ENCODE peak calls at places on chromosome 7, in nine cellular contexts. V is left lobe of liver; I is nucleus accumbens; D is GF-D8; N is GM12891; Y is stimulated activated naive B cell treated with anti-CD40 and anti-IgM and Interleukin-4, amounts not matched to agents 10 μg/mL and 1 μg/mL and 100 μg/mL, for 72 hours; C is CD4-positive, CD25-positive, alpha-beta regulatory T cell; W is hepatic stellate cell; B is fibroblast of lung. L is an unnamed sample.

GRCh38 chr7:28862876-28863275 is 95.3 kb downstream of the TRIL start:
- DNase-seq in V (no peak), I (no peak), D (no peak), N (no peak), Y (no peak), C (no peak), W (no peak), B (peak; percentile 8), L (no peak)

GRCh38 chr7:134562136-134562535 is 13.2 kb downstream of the AKR1B15 start:
- DNase-seq in V (no peak), I (no peak), D (no peak), N (no peak), Y (no peak), C (peak; percentile 14), W (no peak), B (peak; percentile 61), L (no peak)

GRCh38 chr7:50838675-50839377 is 56.1 kb upstream of the GRB10 start:
- DNase-seq in V (no peak), I (no peak), D (no peak), N (no peak), Y (no peak), C (no peak), W (peak; percentile 40), B (peak; percentile 66), L (no peak)

GRCh38 chr7:105849122-105849855 is 27.1 kb downstream of the ATXN7L1 start:
- DNase-seq in V (no peak), I (no peak), D (no peak), N (no peak), Y (no peak), C (peak; percentile 71), W (no peak), B (no peak), L (no peak)

GRCh38 chr7:13908667-13909382 is 80.6 kb downstream of the ETV1 start:
- DNase-seq in V (no peak), I (no peak), D (no peak), N (no peak), Y (no peak), C (peak; percentile 4), W (no peak), B (peak; percentile 12), L (no peak)

GRCh38 chr7:85659364-85659763 is 472.5 kb upstream of the SEMA3D start:
- DNase-seq in V (no peak), I (no peak), D (no peak), N (no peak), Y (no peak), C (no peak), W (no peak), B (peak; percentile 6), L (no peak)

GRCh38 chr7:142890838-142891485 is 5.4 kb upstream of the TRPV6 start:
- DNase-seq in V (no peak), I (no peak), D (no peak), N (no peak), Y (no peak), C (no peak), W (no peak), B (no peak), L (no peak)

GRCh38 chr7:155333346-155334234 is 35.9 kb downstream of the INSIG1 start:
- DNase-seq in V (no peak), I (no peak), D (no peak), N (no peak), Y (no peak), C (no peak), W (no peak), B (no peak), L (no peak)